ENCODE peak calls at places on chromosomes 5 and 9, in ten cellular contexts. R is stimulated activated CD4-positive, alpha-beta T cell treated with anti-CD3 and anti-CD28 coated beads, Interleukin-1b, Interleukin-23, amount 100 ng/mL, for 24 hours; P is AG20443; J is effector memory CD8-positive, alpha-beta T cell; S is mesendoderm; U is suprapubic skin; Y is GM20000; B is NCI-H2081 treated with DMSO at 0.1 percent for 48 hours; O is activated T-helper 1 cell treated with anti-CD3 and anti-CD28 coated beads, Interleukin-2, amount 50 U/mL, for 16 hours; W is progenitor cell of endocrine pancreas. N is an unnamed sample.

GRCh38 chr9:97880336-97880735 is 27.3 kb downstream of the FOXE1 start:
- DNase-seq in S (no peak), U (no peak), R (no peak), J (no peak), B (no peak), P (no peak), O (no peak), W (no peak), Y (no peak), N (no peak)

GRCh38 chr5:141681695-141682641 is at the start of gene ARAP3:
- DNase-seq in O (peak), B (no peak), R (no peak), P (peak), Y (peak), S (peak), W (peak), U (peak), J (peak), N (peak)

GRCh38 chr5:4942831-4943178 is 197.3 kb upstream of the ADAMTS16 start:
- DNase-seq in B (no peak), W (no peak), U (no peak), S (peak), O (no peak), P (no peak), Y (no peak), R (no peak), J (no peak), N (no peak)

GRCh38 chr5:51226420-51226735 is 156.9 kb upstream of the ISL1 start:
- DNase-seq in P (no peak), W (peak), J (no peak), U (no peak), B (no peak), O (no peak), S (peak), R (no peak), Y (no peak), N (no peak)

GRCh38 chr5:127561254-127561653 is 43.8 kb downstream of the PRRC1 start:
- DNase-seq in U (no peak), W (no peak), S (peak), J (no peak), R (no peak), Y (no peak), B (no peak), O (no peak), P (peak), N (no peak)

GRCh38 chr5:149213264-149213663 is 58.4 kb upstream of the AFAP1L1 start:
- DNase-seq in R (no peak), U (no peak), W (no peak), Y (no peak), J (no peak), P (no peak), B (no peak), O (no peak), S (no peak), N (no peak)

GRCh38 chr5:102755691-102756371 is 726 bp downstream of the PAM start:
- DNase-seq in B (no peak), S (peak), J (peak), U (peak), Y (peak), R (peak), O (peak), P (peak), W (peak), N (peak)

GRCh38 chr5:139634028-139634325 is 14.2 kb upstream of the CXXC5 start:
- DNase-seq in S (no peak), P (no peak), W (no peak), O (no peak), U (no peak), J (no peak), R (no peak), Y (no peak), B (no peak), N (no peak)

GRCh38 chr5:14781106-14781505 is 90.5 kb downstream of the ANKH start:
- DNase-seq in P (no peak), R (no peak), O (no peak), B (no peak), J (no peak), S (no peak), U (no peak), W (no peak), Y (peak), N (no peak)

GRCh38 chr9:111037744-111038335 is 430 bp downstream of the LPAR1 start:
- DNase-seq in U (peak), Y (peak), S (peak), R (no peak), B (no peak), J (no peak), P (peak), O (no peak), W (peak), N (no peak)

GRCh38 chr9:126704157-126704941 is 90.6 kb downstream of the LMX1B start:
- DNase-seq in R (no peak), O (no peak), B (no peak), W (no peak), Y (peak), S (peak), P (peak), U (peak), J (no peak), N (no peak)

GRCh38 chr9:93952784-93953491 is 2.2 kb downstream of the BARX1 start:
- DNase-seq in R (no peak), Y (peak), U (no peak), W (no peak), P (no peak), S (peak), J (no peak), O (no peak), B (no peak), N (no peak)

GRCh38 chr9:76905984-76906861 is at the start of gene PRUNE2:
- DNase-seq in O (no peak), P (peak), B (peak), R (peak), S (peak), Y (peak), U (peak), W (peak), J (no peak), N (peak)

GRCh38 chr5:179308563-179309382 is 36.5 kb downstream of the ADAMTS2 start:
- DNase-seq in Y (no peak), J (no peak), B (no peak), W (no peak), P (no peak), U (no peak), R (no peak), S (no peak), O (no peak), N (no peak)

GRCh38 chr5:150066901-150067396 is 19.4 kb downstream of the CSF1R start:
- DNase-seq in U (no peak), Y (no peak), R (no peak), W (no peak), P (peak), S (no peak), J (no peak), B (no peak), O (no peak), N (no peak)

GRCh38 chr5:60354322-60354721 is 345.6 kb downstream of the DEPDC1B start:
- DNase-seq in Y (no peak), J (no peak), O (no peak), S (no peak), U (no peak), R (no peak), P (no peak), B (no peak), W (no peak), N (no peak)

GRCh38 chr5:39835371-39835770 is 410.6 kb upstream of the DAB2 start:
- DNase-seq in P (no peak), O (no peak), R (no peak), S (no peak), W (no peak), J (no peak), Y (no peak), U (no peak), B (no peak), N (no peak)

GRCh38 chr9:68980341-68980914 is 33.5 kb downstream of the PRKACG start:
- DNase-seq in O (no peak), S (no peak), B (no peak), W (no peak), P (no peak), J (no peak), R (no peak), Y (no peak), U (no peak), N (no peak)

GRCh38 chr9:37622462-37622861 is 28.3 kb upstream of the FRMPD1 start:
- DNase-seq in Y (no peak), O (no peak), W (no peak), P (peak), R (no peak), U (no peak), S (no peak), B (no peak), J (no peak), N (no peak)

GRCh38 chr5:34022131-34022705 is 14.4 kb upstream of the AMACR start:
- DNase-seq in Y (no peak), B (no peak), R (peak), P (peak), O (no peak), J (no peak), W (no peak), U (no peak), S (peak), N (no peak)